ENCODE peak calls at places on chromosomes 16 and 17, in seven cellular contexts. D is H9, S is mesendoderm, J is IMR-90, M is mesenchymal stem cell, I is trophoblast cell, L is H1. V is an unnamed sample.

GRCh38 chr16:14133907-14134306 is 62.8 kb downstream of the MRTFB start:
- DNase-seq in D (no peak), S (no peak), J (peak; percentile 15), M (no peak), I (no peak), L (no peak), V (no peak)

GRCh38 chr17:21689604-21690003 is 2.7 kb upstream of the KCNJ18 start:
- DNase-seq in D (no peak), S (no peak), J (peak; percentile 72), M (no peak), I (peak; percentile 17), L (no peak), V (no peak)

GRCh38 chr17:48671697-48672171 is 45.6 kb upstream of the HOXB9 start:
- DNase-seq in D (peak; percentile 86), S (peak; percentile 74), J (peak; percentile 67), M (peak; percentile 88), I (peak; percentile 92), L (peak; percentile 13), V (peak; percentile 73)

GRCh38 chr17:66441012-66441703 is 138.7 kb downstream of the PRKCA start:
- DNase-seq in D (no peak), S (no peak), J (no peak), M (no peak), I (peak; percentile 38), L (no peak), V (no peak)

GRCh38 chr16:22089910-22090309 is 2.4 kb upstream of the VWA3A start:
- DNase-seq in D (no peak), S (no peak), J (no peak), M (no peak), I (no peak), L (no peak), V (no peak)

GRCh38 chr17:72409405-72410002 is 288.7 kb downstream of the SOX9 start:
- DNase-seq in D (no peak), S (no peak), J (no peak), M (no peak), I (no peak), L (no peak), V (no peak)

GRCh38 chr17:22304667-22305303 is 612.5 kb downstream of the KCNJ18 start:
- DNase-seq in D (no peak), S (no peak), J (no peak), M (no peak), I (no peak), L (no peak), V (no peak)

GRCh38 chr17:41511716-41512115 is 6.3 kb upstream of the KRT13 start:
- DNase-seq in D (no peak), S (no peak), J (no peak), M (no peak), I (no peak), L (no peak), V (no peak)

GRCh38 chr16:5770118-5770517 is 672.5 kb upstream of the EEF2KMT start:
- DNase-seq in D (no peak), S (peak; percentile 22), J (no peak), M (no peak), I (no peak), L (no peak), V (no peak)

GRCh38 chr16:65012357-65012756 is 109.5 kb downstream of the CDH11 start:
- DNase-seq in D (no peak), S (no peak), J (peak; percentile 83), M (peak; percentile 84), I (no peak), L (no peak), V (no peak)

GRCh38 chr17:76139801-76140660 is 1.0 kb downstream of the FOXJ1 start:
- DNase-seq in D (peak; percentile 64), S (peak; percentile 52), J (no peak), M (no peak), I (no peak), L (no peak), V (no peak)

DNA sequence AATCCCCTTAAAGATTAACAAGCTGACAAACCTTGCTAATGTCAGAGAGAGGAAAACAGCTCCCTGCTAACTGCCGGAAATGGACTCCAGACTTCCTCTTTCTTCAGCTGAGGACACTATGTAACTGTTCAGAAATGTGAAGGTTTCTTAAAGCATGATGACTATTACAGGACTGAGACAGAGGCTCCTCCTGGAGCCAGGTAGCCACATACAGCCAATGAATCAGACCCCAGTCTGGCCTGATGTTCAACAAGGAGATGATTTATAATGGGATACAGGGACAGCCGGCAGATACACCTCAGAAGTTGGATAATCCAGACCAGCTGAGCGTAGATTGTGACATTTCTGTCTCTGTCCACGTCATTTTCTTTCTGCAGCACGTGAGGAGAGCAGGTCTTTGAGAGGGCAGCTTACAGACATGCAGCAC is 216.2 kb downstream of the HS3ST3A1 start:
- DNase-seq in D (no peak), S (no peak), J (peak; percentile 22), M (no peak), I (peak; percentile 36), L (no peak), V (no peak)
- H4K8ac ChIP-seq in D (no peak overlapping the region), S (no peak overlapping the region), J (peak overlapping the region; percentile 40), M (no peak overlapping the region), I (no peak overlapping the region), L (no peak overlapping the region), V (no peak overlapping the region)

GRCh38 chr16:80107900-80108299 is 432.9 kb upstream of the DYNLRB2 start:
- DNase-seq in D (no peak), S (no peak), J (no peak), M (no peak), I (no peak), L (no peak), V (no peak)

GRCh38 chr16:80100846-80101451 is 439.8 kb upstream of the DYNLRB2 start:
- DNase-seq in D (no peak), S (no peak), J (no peak), M (no peak), I (no peak), L (no peak), V (no peak)

GRCh38 chr16:80100186-80100585 is 440.6 kb upstream of the DYNLRB2 start:
- DNase-seq in D (no peak), S (no peak), J (no peak), M (no peak), I (no peak), L (no peak), V (no peak)

GRCh38 chr16:80105160-80105559 is 435.6 kb upstream of the DYNLRB2 start:
- DNase-seq in D (no peak), S (no peak), J (no peak), M (no peak), I (peak; percentile 84), L (no peak), V (no peak)

GRCh38 chr16:80103463-80103862 is 437.3 kb upstream of the DYNLRB2 start:
- DNase-seq in D (no peak), S (no peak), J (no peak), M (no peak), I (no peak), L (no peak), V (no peak)
- H4K8ac ChIP-seq in D (no peak overlapping the region), S (no peak overlapping the region), J (no peak overlapping the region), M (no peak overlapping the region), I (no peak overlapping the region), L (no peak overlapping the region), V (no peak overlapping the region)

GRCh38 chr16:19618876-19619275 is 63.4 kb downstream of the VPS35L start:
- DNase-seq in D (no peak), S (no peak), J (no peak), M (no peak), I (no peak), L (no peak), V (no peak)
- H4K8ac ChIP-seq in D (no peak overlapping the region), S (no peak overlapping the region), J (no peak overlapping the region), M (no peak overlapping the region), I (no peak overlapping the region), L (no peak overlapping the region), V (no peak overlapping the region)

DNA sequence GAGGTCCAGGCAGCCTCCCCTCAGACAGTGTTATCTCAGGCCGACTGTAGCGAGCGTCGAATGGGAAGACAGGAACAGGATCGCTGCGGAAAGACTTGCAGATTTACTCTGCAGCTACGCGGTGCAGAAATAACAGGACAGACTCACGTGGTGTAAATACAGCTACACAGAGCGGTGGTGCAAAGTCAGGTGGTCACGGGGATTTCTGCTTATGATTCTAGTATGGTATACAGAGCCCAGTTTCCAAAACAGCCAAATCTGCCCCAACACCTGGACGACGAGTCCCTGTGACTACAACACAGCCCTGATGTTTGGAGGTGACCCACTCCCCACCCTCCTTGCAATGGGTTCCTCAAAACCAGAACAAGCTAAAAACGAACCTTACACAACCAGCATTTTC is 40.6 kb upstream of the ABR start:
- DNase-seq in D (no peak), S (no peak), J (no peak), M (no peak), I (no peak), L (no peak), V (no peak)
- H4K8ac ChIP-seq in D (no peak overlapping the region), S (no peak overlapping the region), J (no peak overlapping the region), M (no peak overlapping the region), I (no peak overlapping the region), L (no peak overlapping the region), V (no peak overlapping the region)

GRCh38 chr17:19867654-19868395 is at the start of gene ULK2:
- DNase-seq in D (peak; percentile 78), S (peak; percentile 83), J (peak; percentile 69), M (peak; percentile 72), I (peak; percentile 81), L (no peak), V (peak; percentile 65)

GRCh38 chr17:19867094-19867653 is 562 bp downstream of the ULK2 start:
- DNase-seq in D (peak; percentile 91), S (peak; percentile 85), J (peak; percentile 54), M (peak; percentile 71), I (peak; percentile 49), L (no peak), V (peak; percentile 54)
- H4K8ac ChIP-seq in D (no peak overlapping the region), S (peak overlapping the region; percentile 5), J (peak overlapping the region; percentile 90), M (peak overlapping the region; percentile 97), I (peak overlapping the region; percentile 96), L (peak overlapping the region; percentile 91), V (peak overlapping the region; percentile 43)

GRCh38 chr17:74879308-74879707 is 6.5 kb upstream of the FDXR start:
- DNase-seq in D (no peak), S (no peak), J (no peak), M (no peak), I (no peak), L (no peak), V (no peak)
- H4K8ac ChIP-seq in D (no peak overlapping the region), S (no peak overlapping the region), J (no peak overlapping the region), M (no peak overlapping the region), I (no peak overlapping the region), L (no peak overlapping the region), V (no peak overlapping the region)

DNA sequence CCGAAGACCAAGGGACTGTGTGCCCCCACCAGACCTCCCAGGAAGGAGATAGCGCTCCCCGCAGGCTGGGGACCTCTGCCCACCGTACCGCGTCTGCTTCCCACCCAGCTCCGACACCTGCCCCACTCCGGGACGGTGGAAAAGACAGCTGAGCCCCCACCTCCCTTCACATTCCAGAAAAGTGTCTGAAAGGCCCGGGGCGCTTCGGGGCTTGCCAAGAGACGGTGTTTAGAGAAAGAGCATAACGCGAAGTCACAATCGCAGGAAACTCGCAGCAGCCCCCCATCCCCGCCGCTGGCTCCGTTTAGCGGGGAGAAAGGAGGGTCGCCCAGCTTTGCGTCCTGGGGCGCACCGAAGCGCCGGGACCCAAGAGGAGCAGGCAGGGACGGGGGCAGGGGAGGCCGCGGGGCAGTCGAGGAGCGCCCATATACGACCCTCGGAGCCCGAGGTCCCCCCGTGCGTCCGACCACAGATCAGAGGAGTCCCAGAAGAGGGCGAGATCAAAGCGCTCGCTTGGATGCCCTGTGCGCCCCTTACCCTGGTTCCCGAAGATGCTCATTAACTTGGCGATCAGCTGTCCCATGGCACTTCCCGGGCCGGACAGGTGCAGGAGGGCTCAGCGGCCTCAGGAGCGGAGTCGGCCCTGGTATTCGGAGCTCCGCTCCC is 650 bp downstream of the ARL5C start:
- DNase-seq in D (no peak), S (no peak), J (no peak), M (no peak), I (no peak), L (no peak), V (peak; percentile 30)
- H4K8ac ChIP-seq in D (no peak overlapping the region), S (no peak overlapping the region), J (peak overlapping the region; percentile 81), M (peak overlapping the region; percentile 41), I (peak overlapping the region; percentile 81), L (peak overlapping the region; percentile 39), V (peak overlapping the region; percentile 84)